ENCODE peak calls at places on chromosomes 13 and 19, in six cellular contexts. E is H9, D is mesendoderm, F is neuronal stem cell, Q is mesenchymal stem cell, V is H1. H is an unnamed sample.
A peak's percentile ranks its signal among the peaks of the same experiment; 100 is the strongest.

GRCh38 chr13:84946144-84946543 is 853.1 kb downstream of the SLITRK6 start:
- DNase-seq in F (no peak), Q (peak; percentile 3), E (no peak), V (no peak), D (no peak), H (no peak)

GRCh38 chr13:56561327-56561726 is 579.4 kb upstream of the PRR20A start:
- DNase-seq in V (no peak), E (no peak), F (no peak), D (peak; percentile 30), Q (no peak), H (no peak)

GRCh38 chr19:39032164-39032918 is at the start of gene FBXO27:
- DNase-seq in Q (no peak), F (peak; percentile 26), D (peak; percentile 81), E (peak; percentile 94), V (peak; percentile 86), H (no peak)

GRCh38 chr19:19259741-19260140 is 13.4 kb downstream of the TM6SF2 start:
- DNase-seq in D (peak; percentile 84), V (peak; percentile 64), Q (peak; percentile 32), E (peak; percentile 89), F (no peak), H (peak; percentile 11)

GRCh38 chr19:35144600-35145436 is 1.8 kb downstream of the FXYD7 start:
- DNase-seq in D (peak; percentile 93), F (no peak), Q (no peak), E (peak; percentile 87), V (peak; percentile 82), H (no peak)

GRCh38 chr13:111202745-111203144 is 87.6 kb downstream of the ARHGEF7 start:
- DNase-seq in E (no peak), F (no peak), Q (peak; percentile 86), D (peak; percentile 82), V (no peak), H (peak; percentile 93)

GRCh38 chr19:17873661-17874422 is 2.1 kb downstream of the SLC5A5 start:
- DNase-seq in F (peak; percentile 72), D (peak; percentile 84), Q (peak; percentile 30), V (peak; percentile 91), E (peak; percentile 91), H (no peak)

GRCh38 chr19:50203281-50204080 is at the start of gene MYH14:
- DNase-seq in D (peak; percentile 94), Q (no peak), V (peak; percentile 96), F (peak; percentile 93), E (peak; percentile 96), H (no peak)

GRCh38 chr13:97568850-97569249 is 134.9 kb downstream of the RAP2A start:
- DNase-seq in Q (no peak), F (no peak), D (peak; percentile 83), V (no peak), E (no peak), H (no peak)

GRCh38 chr13:28137556-28137955 is 789 bp upstream of the PAN3 start:
- DNase-seq in V (no peak), D (no peak), F (no peak), E (no peak), Q (no peak), H (no peak)

GRCh38 chr19:42081584-42082258 is 5.8 kb downstream of the ZNF574 start:
- DNase-seq in D (peak; percentile 50), V (no peak), E (no peak), Q (peak; percentile 69), F (no peak), H (peak; percentile 65)

GRCh38 chr13:89688908-89689307 is 1658.6 kb upstream of the MIR17HG start:
- DNase-seq in V (no peak), Q (no peak), D (no peak), E (no peak), F (no peak), H (no peak)

GRCh38 chr19:13955662-13956364 is 3.5 kb downstream of the DCAF15 start:
- DNase-seq in V (no peak), D (no peak), Q (no peak), E (no peak), F (no peak), H (no peak)

GRCh38 chr13:50449465-50449864 is 394.0 kb downstream of the DLEU7 start:
- DNase-seq in D (no peak), Q (peak; percentile 12), E (no peak), F (no peak), V (no peak), H (no peak)
- H2BK15ac ChIP-seq in D (no peak overlapping the region), Q (no peak overlapping the region), E (no peak overlapping the region), F (no peak overlapping the region), V (no peak overlapping the region), H (no peak overlapping the region)

GRCh38 chr19:21221653-21222052 is 79.8 kb downstream of the ZNF431 start:
- DNase-seq in E (no peak), F (no peak), V (no peak), Q (no peak), D (peak; percentile 66), H (no peak)
- H2BK15ac ChIP-seq in E (no peak overlapping the region), F (no peak overlapping the region), V (no peak overlapping the region), Q (no peak overlapping the region), D (no peak overlapping the region), H (no peak overlapping the region)

GRCh38 chr13:113192279-113192678 is 16.2 kb downstream of the PCID2 start:
- DNase-seq in V (no peak), E (no peak), D (no peak), Q (no peak), F (no peak), H (peak; percentile 29)

GRCh38 chr13:113187905-113188595 is 20.4 kb downstream of the PCID2 start:
- DNase-seq in F (no peak), V (no peak), Q (peak; percentile 37), D (no peak), E (no peak), H (peak; percentile 33)

GRCh38 chr13:113195360-113195759 is 13.1 kb downstream of the PCID2 start:
- DNase-seq in Q (no peak), F (no peak), E (no peak), D (no peak), V (no peak), H (no peak)

GRCh38 chr13:113196970-113197737 is 11.3 kb downstream of the PCID2 start:
- DNase-seq in F (no peak), E (no peak), V (no peak), D (no peak), Q (no peak), H (no peak)

DNA sequence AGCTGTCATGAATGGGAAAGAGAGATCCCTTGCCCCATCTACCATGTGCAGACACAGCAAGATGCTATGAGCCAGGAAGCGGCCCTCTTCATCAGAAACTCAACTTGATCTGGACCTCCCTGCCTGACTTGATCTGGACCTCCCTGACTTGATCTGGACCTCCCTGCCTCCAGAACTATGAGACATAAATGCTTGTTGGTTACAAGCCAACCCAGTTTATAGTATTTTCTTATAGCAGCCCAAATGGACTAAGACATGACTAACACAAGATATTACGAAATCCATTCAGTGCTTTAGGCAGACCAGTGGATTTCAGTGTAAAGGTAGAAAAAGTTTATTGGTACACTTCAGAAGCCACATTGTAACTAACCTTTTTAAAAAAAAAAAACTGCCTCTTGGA is 15.6 kb downstream of the PCID2 start:
- DNase-seq in V (no peak), F (no peak), E (no peak), Q (peak; percentile 73), D (no peak), H (peak; percentile 88)
- H2BK15ac ChIP-seq in V (no peak overlapping the region), F (no peak overlapping the region), E (no peak overlapping the region), Q (no peak overlapping the region), D (no peak overlapping the region), H (peak overlapping the region; percentile 48)

DNA sequence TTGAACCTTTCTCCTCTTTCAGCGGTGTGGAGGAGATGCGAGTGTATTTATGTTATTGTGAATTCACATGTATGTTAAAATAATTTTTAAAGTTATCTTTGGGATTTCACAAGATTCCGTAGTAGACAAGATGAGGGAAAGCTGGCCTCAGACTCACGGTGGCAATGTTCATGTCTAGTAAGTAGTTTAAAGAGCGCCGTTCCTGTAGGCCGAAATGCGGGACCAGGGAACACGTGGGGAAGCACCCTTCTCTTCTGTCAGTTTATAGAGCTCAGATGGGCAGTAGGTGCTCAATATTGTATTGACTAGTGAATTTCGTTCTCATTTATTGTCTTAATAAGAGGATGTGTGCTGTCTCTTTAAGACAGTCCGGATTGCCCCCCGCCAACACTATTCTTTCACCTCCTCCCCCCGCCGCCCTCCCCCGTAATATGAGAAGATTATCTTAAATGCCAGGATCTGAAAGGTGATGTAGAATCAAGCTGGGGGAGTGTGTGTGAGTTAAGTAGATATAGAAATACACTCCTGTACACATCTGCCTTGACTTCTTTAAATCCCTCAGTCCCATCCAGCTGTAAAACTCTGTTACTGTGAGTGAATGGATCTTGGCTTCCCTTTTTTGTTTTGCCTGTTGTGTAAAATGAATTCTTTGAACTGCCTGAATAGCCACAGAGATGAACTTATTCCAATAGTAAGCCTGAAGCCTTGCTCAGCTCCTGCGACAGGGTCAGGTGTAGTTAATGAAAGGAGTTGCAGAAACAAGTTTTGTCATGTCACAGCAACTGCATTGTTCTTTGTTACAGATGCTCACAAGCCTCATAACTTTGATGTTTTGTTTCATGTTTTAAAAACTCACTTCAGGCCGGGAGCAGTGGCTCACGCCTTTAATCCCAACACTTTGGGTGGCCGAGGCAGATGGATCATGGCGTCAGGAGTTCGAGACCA is 1.2 kb downstream of the LAMP1 start:
- DNase-seq in V (no peak), Q (no peak), F (no peak), D (no peak), E (no peak), H (no peak)
- H2BK15ac ChIP-seq in V (no peak overlapping the region), Q (no peak overlapping the region), F (no peak overlapping the region), D (no peak overlapping the region), E (no peak overlapping the region), H (no peak overlapping the region)

GRCh38 chr13:25778808-25779207 is 273.0 kb downstream of the SHISA2 start:
- DNase-seq in E (no peak), D (no peak), F (no peak), V (no peak), Q (no peak), H (no peak)

GRCh38 chr13:25775986-25776385 is 275.8 kb downstream of the SHISA2 start:
- DNase-seq in F (peak; percentile 39), Q (no peak), V (no peak), E (no peak), D (peak; percentile 37), H (no peak)

GRCh38 chr13:25776722-25777121 is 275.1 kb downstream of the SHISA2 start:
- DNase-seq in Q (no peak), E (no peak), F (no peak), D (peak; percentile 93), V (no peak), H (no peak)

GRCh38 chr13:25778302-25778701 is 273.5 kb downstream of the SHISA2 start:
- DNase-seq in Q (no peak), F (no peak), D (no peak), E (no peak), V (no peak), H (no peak)

GRCh38 chr13:25777509-25777908 is 274.3 kb downstream of the SHISA2 start:
- DNase-seq in E (no peak), D (no peak), V (no peak), F (no peak), Q (no peak), H (no peak)
- H2BK15ac ChIP-seq in E (no peak overlapping the region), D (no peak overlapping the region), V (no peak overlapping the region), F (no peak overlapping the region), Q (no peak overlapping the region), H (no peak overlapping the region)

H was measured in IMR-90.